ENCODE peak calls at places on chromosomes 5 and 9, in five cellular contexts. B is activated CD8-positive, alpha-beta memory T cell treated with anti-CD3 and anti-CD28 coated beads, Interleukin-2, amount 50 U/mL, for 48 hours; U is HEK293T; V is cardiac septum; D is cardiac fibroblast. I is an unnamed sample.

GRCh38 chr5:167152561-167152960 is 1138.9 kb upstream of the WWC1 start:
- DNase-seq in B (no peak), U (no peak), V (no peak), D (no peak), I (no peak)

GRCh38 chr9:137241490-137242328 is 622 bp downstream of the TUBB4B start:
- DNase-seq in B (peak; percentile 85), U (peak; percentile 35), V (peak; percentile 87), D (peak; percentile 44), I (no peak)

GRCh38 chr5:104299998-104300706 is 737.6 kb upstream of the NUDT12 start:
- DNase-seq in B (no peak), U (no peak), V (no peak), D (no peak), I (no peak)

GRCh38 chr5:127967983-127968592 is 115.5 kb upstream of the SLC12A2 start:
- DNase-seq in B (no peak), U (no peak), V (no peak), D (no peak), I (no peak)

GRCh38 chr5:32276173-32276853 is 36.4 kb downstream of the MTMR12 start:
- DNase-seq in B (no peak), U (no peak), V (no peak), D (peak; percentile 65), I (no peak)

GRCh38 chr9:12958708-12959107 is 183.9 kb downstream of the LURAP1L start:
- DNase-seq in B (no peak), U (no peak), V (no peak), D (no peak), I (no peak)

GRCh38 chr5:154899107-154899816 is 38.7 kb downstream of the GEMIN5 start:
- DNase-seq in B (no peak), U (no peak), V (no peak), D (no peak), I (no peak)

GRCh38 chr9:111805262-111805661 is 10.5 kb upstream of the SHOC1 start:
- DNase-seq in B (no peak), U (no peak), V (no peak), D (no peak), I (no peak)

GRCh38 chr5:1394881-1395860 is 50.1 kb downstream of the SLC6A3 start:
- DNase-seq in B (no peak), U (no peak), V (no peak), D (no peak), I (no peak)

GRCh38 chr5:150486402-150487198 is 21.3 kb upstream of the NDST1 start:
- DNase-seq in B (peak; percentile 79), U (peak; percentile 72), V (no peak), D (peak; percentile 57), I (peak; percentile 85)

GRCh38 chr5:96006291-96006690 is 44.6 kb upstream of the ELL2 start:
- DNase-seq in B (no peak), U (no peak), V (no peak), D (no peak), I (no peak)

GRCh38 chr5:107874810-107875209 is 204.1 kb upstream of the EFNA5 start:
- DNase-seq in B (no peak), U (no peak), V (no peak), D (no peak), I (no peak)

GRCh38 chr9:114006931-114007691 is 71.0 kb downstream of the AMBP start:
- DNase-seq in B (peak; percentile 22), U (no peak), V (peak; percentile 53), D (no peak), I (peak; percentile 44)

GRCh38 chr9:110622368-110622767 is 42.8 kb upstream of the SVEP1 start:
- DNase-seq in B (no peak), U (no peak), V (no peak), D (no peak), I (no peak)

GRCh38 chr5:122319897-122320296 is 7.9 kb downstream of the SNCAIP start:
- DNase-seq in B (no peak), U (no peak), V (no peak), D (no peak), I (no peak)

GRCh38 chr9:80899208-80899607 is 790.1 kb downstream of the TLE1 start:
- DNase-seq in B (no peak), U (no peak), V (no peak), D (no peak), I (no peak)

GRCh38 chr5:134851307-134851923 is 5.6 kb downstream of the C5orf24 start:
- DNase-seq in B (no peak), U (no peak), V (no peak), D (peak; percentile 72), I (no peak)

GRCh38 chr9:115328228-115328627 is 210.3 kb upstream of the TNC start:
- DNase-seq in B (no peak), U (no peak), V (no peak), D (peak; percentile 22), I (no peak)

GRCh38 chr5:124906339-124907097 is 160.1 kb upstream of the ZNF608 start:
- DNase-seq in B (no peak), U (no peak), V (no peak), D (peak; percentile 94), I (no peak)

I was measured in type B pancreatic cell.